ENCODE peak calls at places on chromosomes 3 and 15, in four cellular contexts. One of them, this sample, is unnamed.

GRCh38 chr15:90954712-90955671 is at the start of gene RCCD1:
- DNase-seq in CD8-positive, alpha-beta T cell: peak
- DNase-seq in body of pancreas: peak
- DNase-seq in A549: peak
- DNase-seq in this sample: peak

GRCh38 chr15:69568621-69569020 is 116.0 kb downstream of the RPLP1 start:
- DNase-seq in CD8-positive, alpha-beta T cell: no peak
- DNase-seq in body of pancreas: no peak
- DNase-seq in A549: no peak
- DNase-seq in this sample: no peak

GRCh38 chr15:92665100-92665555 is 9.6 kb upstream of the FAM174B start:
- DNase-seq in CD8-positive, alpha-beta T cell: no peak
- DNase-seq in body of pancreas: no peak
- DNase-seq in A549: no peak
- DNase-seq in this sample: no peak

GRCh38 chr3:42608586-42608985 is 8.1 kb downstream of the NKTR start:
- DNase-seq in CD8-positive, alpha-beta T cell: no peak
- DNase-seq in body of pancreas: no peak
- DNase-seq in A549: no peak
- DNase-seq in this sample: no peak

GRCh38 chr3:139289866-139290524 is 53.8 kb upstream of the MRPS22 start:
- DNase-seq in CD8-positive, alpha-beta T cell: no peak
- DNase-seq in body of pancreas: no peak
- DNase-seq in A549: no peak
- DNase-seq in this sample: no peak

GRCh38 chr3:139534444-139534812 is 5.1 kb downstream of the RBP1 start:
- DNase-seq in CD8-positive, alpha-beta T cell: no peak
- DNase-seq in body of pancreas: peak
- DNase-seq in A549: no peak
- DNase-seq in this sample: peak

GRCh38 chr3:53744351-53744750 is 101.9 kb downstream of the CHDH start:
- DNase-seq in CD8-positive, alpha-beta T cell: no peak
- DNase-seq in body of pancreas: peak
- DNase-seq in A549: no peak
- DNase-seq in this sample: no peak

GRCh38 chr3:170611746-170612145 is 25.9 kb upstream of the SLC7A14 start:
- DNase-seq in CD8-positive, alpha-beta T cell: no peak
- DNase-seq in body of pancreas: no peak
- DNase-seq in A549: no peak
- DNase-seq in this sample: no peak

GRCh38 chr3:102020670-102021069 is 171.4 kb downstream of the NFKBIZ start:
- DNase-seq in CD8-positive, alpha-beta T cell: no peak
- DNase-seq in body of pancreas: no peak
- DNase-seq in A549: no peak
- DNase-seq in this sample: no peak

GRCh38 chr3:132083159-132083558 is 48.3 kb upstream of the CPNE4 start:
- DNase-seq in CD8-positive, alpha-beta T cell: no peak
- DNase-seq in body of pancreas: no peak
- DNase-seq in A549: peak
- DNase-seq in this sample: no peak

GRCh38 chr3:131494706-131495105 is 8.1 kb downstream of the MRPL3 start:
- DNase-seq in CD8-positive, alpha-beta T cell: no peak
- DNase-seq in body of pancreas: no peak
- DNase-seq in A549: no peak
- DNase-seq in this sample: peak

GRCh38 chr3:20583648-20584047 is 397.6 kb upstream of the SGO1 start:
- DNase-seq in CD8-positive, alpha-beta T cell: no peak
- DNase-seq in body of pancreas: no peak
- DNase-seq in A549: no peak
- DNase-seq in this sample: no peak

GRCh38 chr3:62287528-62287927 is 85.8 kb downstream of the FEZF2 start:
- DNase-seq in CD8-positive, alpha-beta T cell: no peak
- DNase-seq in body of pancreas: no peak
- DNase-seq in A549: no peak
- DNase-seq in this sample: no peak

GRCh38 chr3:62295571-62295970 is 77.8 kb downstream of the FEZF2 start:
- DNase-seq in CD8-positive, alpha-beta T cell: no peak
- DNase-seq in body of pancreas: no peak
- DNase-seq in A549: no peak
- DNase-seq in this sample: no peak

GRCh38 chr3:62284442-62284841 is 88.9 kb downstream of the FEZF2 start:
- DNase-seq in CD8-positive, alpha-beta T cell: no peak
- DNase-seq in body of pancreas: no peak
- DNase-seq in A549: no peak
- DNase-seq in this sample: no peak

GRCh38 chr3:62293051-62293780 is 80.1 kb downstream of the FEZF2 start:
- DNase-seq in CD8-positive, alpha-beta T cell: no peak
- DNase-seq in body of pancreas: no peak
- DNase-seq in A549: no peak
- DNase-seq in this sample: no peak

GRCh38 chr3:62289922-62290321 is 83.4 kb downstream of the FEZF2 start:
- DNase-seq in CD8-positive, alpha-beta T cell: no peak
- DNase-seq in body of pancreas: no peak
- DNase-seq in A549: no peak
- DNase-seq in this sample: no peak
- H3K4me3 ChIP-seq in CD8-positive, alpha-beta T cell: no peak
- H3K4me3 ChIP-seq in body of pancreas: no peak
- H3K4me3 ChIP-seq in A549: no peak
- H3K4me3 ChIP-seq in this sample: no peak

GRCh38 chr3:5251196-5251583 is 63.7 kb downstream of the EDEM1 start:
- DNase-seq in CD8-positive, alpha-beta T cell: no peak
- DNase-seq in body of pancreas: no peak
- DNase-seq in A549: no peak
- DNase-seq in this sample: no peak
- H3K4me3 ChIP-seq in CD8-positive, alpha-beta T cell: no peak
- H3K4me3 ChIP-seq in body of pancreas: no peak
- H3K4me3 ChIP-seq in A549: no peak
- H3K4me3 ChIP-seq in this sample: no peak

DNA sequence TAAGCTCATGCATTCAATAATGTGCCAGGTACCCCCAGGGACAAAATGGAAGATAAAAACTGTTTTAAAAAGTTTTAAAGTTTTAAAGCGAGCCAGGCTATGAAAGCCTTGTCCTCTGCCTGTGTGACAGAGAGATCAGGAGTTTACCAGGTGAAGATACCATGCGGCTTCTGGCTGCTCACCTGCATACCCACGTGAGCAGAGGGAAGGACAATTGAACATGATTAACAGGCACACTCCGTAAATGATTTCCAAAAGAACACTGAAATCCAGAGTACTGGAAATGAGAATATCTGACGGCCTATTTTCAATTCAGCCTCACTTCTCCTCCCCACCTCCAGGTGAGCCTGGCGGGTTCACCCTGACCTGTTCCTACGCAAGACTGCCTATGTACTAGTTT is 42.1 kb downstream of the CCDC191 start:
- DNase-seq in CD8-positive, alpha-beta T cell: no peak
- DNase-seq in body of pancreas: peak
- DNase-seq in A549: no peak
- DNase-seq in this sample: no peak
- H3K4me3 ChIP-seq in CD8-positive, alpha-beta T cell: no peak
- H3K4me3 ChIP-seq in body of pancreas: no peak
- H3K4me3 ChIP-seq in A549: no peak
- H3K4me3 ChIP-seq in this sample: no peak

GRCh38 chr15:73942751-73943270 is 16.5 kb downstream of the LOXL1 start:
- DNase-seq in CD8-positive, alpha-beta T cell: no peak
- DNase-seq in body of pancreas: no peak
- DNase-seq in A549: no peak
- DNase-seq in this sample: no peak

GRCh38 chr15:73941449-73941848 is 15.2 kb downstream of the LOXL1 start:
- DNase-seq in CD8-positive, alpha-beta T cell: no peak
- DNase-seq in body of pancreas: no peak
- DNase-seq in A549: no peak
- DNase-seq in this sample: no peak

GRCh38 chr15:73940061-73940981 is 14.1 kb downstream of the LOXL1 start:
- DNase-seq in CD8-positive, alpha-beta T cell: no peak
- DNase-seq in body of pancreas: peak
- DNase-seq in A549: no peak
- DNase-seq in this sample: no peak

GRCh38 chr15:73941871-73942635 is 15.8 kb downstream of the LOXL1 start:
- DNase-seq in CD8-positive, alpha-beta T cell: no peak
- DNase-seq in body of pancreas: no peak
- DNase-seq in A549: no peak
- DNase-seq in this sample: no peak

DNA sequence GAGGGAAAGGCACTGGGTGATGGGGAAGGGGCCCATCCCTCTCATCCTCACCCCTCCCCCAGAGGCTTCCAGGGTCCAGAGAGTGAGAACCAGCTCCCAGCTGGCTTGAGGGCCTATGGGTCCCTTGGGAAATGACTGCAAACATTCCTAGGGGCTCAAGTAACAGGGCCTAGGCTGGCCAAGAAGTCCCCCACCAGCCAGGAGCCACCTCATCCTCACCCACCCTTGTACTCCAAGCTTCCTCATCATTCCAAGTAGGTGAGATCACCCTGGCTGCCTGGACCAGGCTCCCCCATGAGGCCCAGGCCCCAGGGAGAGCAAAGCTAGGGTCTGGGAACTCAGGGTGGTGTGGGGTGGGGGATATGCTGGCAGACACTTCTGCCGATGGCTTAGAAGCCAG is 14.8 kb downstream of the LOXL1 start:
- DNase-seq in CD8-positive, alpha-beta T cell: no peak
- DNase-seq in body of pancreas: no peak
- DNase-seq in A549: peak
- DNase-seq in this sample: peak
- H3K4me3 ChIP-seq in CD8-positive, alpha-beta T cell: no peak
- H3K4me3 ChIP-seq in body of pancreas: no peak
- H3K4me3 ChIP-seq in A549: no peak
- H3K4me3 ChIP-seq in this sample: no peak

DNA sequence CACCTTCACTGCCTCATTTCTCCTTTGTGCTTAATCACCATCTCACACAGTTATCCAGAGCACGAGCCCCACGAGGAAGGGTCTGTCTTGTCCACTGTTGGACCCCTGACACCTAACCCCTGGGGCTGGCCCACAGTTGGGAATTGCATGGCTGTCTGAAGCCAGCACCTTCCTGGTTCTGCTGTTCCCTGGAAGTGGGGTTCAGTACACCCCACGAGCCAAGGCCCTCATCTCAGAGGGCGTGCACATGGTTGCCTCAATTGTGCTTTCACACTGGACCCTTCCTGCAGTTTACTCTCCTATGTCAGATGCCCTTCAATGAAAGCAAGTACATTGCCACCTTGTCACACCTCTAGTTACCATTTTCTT is 30.7 kb downstream of the BTD start:
- DNase-seq in CD8-positive, alpha-beta T cell: no peak
- DNase-seq in body of pancreas: no peak
- DNase-seq in A549: no peak
- DNase-seq in this sample: no peak
- H3K4me3 ChIP-seq in CD8-positive, alpha-beta T cell: no peak
- H3K4me3 ChIP-seq in body of pancreas: no peak
- H3K4me3 ChIP-seq in A549: no peak
- H3K4me3 ChIP-seq in this sample: no peak

DNA sequence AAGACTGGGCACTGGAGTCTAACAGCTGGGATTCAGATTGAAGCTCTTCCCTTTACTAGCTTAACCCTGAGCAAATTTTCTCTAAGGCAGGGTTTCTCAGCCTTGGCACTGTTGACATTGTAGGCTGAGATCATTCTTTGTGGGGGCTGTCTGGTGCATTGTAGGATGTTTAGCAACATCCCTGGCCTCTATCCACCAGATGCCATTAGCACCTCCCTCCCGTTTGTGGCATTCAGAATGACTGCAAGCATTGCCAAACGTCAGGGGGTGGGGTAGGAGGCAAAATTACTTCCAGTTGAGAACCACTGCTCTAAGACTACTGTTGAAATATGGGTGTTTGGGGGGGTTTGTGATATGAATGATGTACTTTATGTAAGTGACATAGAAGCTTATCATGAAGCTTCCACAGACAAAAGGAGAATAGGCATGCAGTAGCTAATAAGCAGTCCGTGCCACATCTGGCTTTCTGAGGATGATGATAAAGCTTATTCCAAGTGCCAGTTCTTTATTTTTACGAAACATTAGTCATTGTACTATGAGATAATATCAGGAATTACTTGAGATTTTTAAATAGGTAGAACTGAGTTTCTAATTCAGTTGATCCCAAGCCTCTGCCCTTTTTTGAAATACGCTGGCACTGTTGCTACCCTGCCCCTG is 39.3 kb downstream of the NKIRAS1 start:
- DNase-seq in CD8-positive, alpha-beta T cell: no peak
- DNase-seq in body of pancreas: no peak
- DNase-seq in A549: peak
- DNase-seq in this sample: peak
- H3K4me3 ChIP-seq in CD8-positive, alpha-beta T cell: no peak
- H3K4me3 ChIP-seq in body of pancreas: no peak
- H3K4me3 ChIP-seq in A549: no peak
- H3K4me3 ChIP-seq in this sample: no peak

DNA sequence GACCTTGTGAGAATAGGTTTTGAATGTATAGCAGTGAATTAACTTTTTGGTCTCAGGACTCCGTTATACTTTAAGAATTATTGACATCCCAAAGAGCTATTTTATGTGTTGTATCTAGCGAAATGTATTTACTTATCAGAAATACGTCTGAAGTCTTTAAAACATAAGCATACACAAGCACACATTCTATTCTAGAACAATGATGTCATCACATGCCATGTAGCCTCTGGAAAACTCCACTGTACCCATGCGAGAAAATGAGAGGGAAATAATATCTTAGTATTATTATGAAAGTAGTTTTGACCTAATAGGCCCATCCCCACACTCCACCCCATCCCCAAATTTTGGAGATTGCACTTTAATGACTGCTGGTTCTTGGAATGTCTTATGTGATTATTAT is 1.5 kb downstream of the POLR2M start:
- DNase-seq in CD8-positive, alpha-beta T cell: no peak
- DNase-seq in body of pancreas: no peak
- DNase-seq in A549: no peak
- DNase-seq in this sample: no peak
- H3K4me3 ChIP-seq in CD8-positive, alpha-beta T cell: no peak
- H3K4me3 ChIP-seq in body of pancreas: no peak
- H3K4me3 ChIP-seq in A549: peak
- H3K4me3 ChIP-seq in this sample: peak